ENCODE peak calls at places on chromosomes 3 and 15, in six cellular contexts. Y is keratinocyte, V is fibroblast of lung, B is PC-3, F is astrocyte, D is GM23338. E is an unnamed sample.

GRCh38 chr3:46668116-46668515 is 25.4 kb downstream of the ALS2CL start:
- DNase-seq in B (no peak), F (no peak), V (no peak), Y (no peak), D (no peak), E (no peak)

GRCh38 chr3:52434491-52435115 is 10.3 kb downstream of the SEMA3G start:
- DNase-seq in V (no peak), B (no peak), Y (no peak), F (no peak), D (no peak), E (no peak)

GRCh38 chr15:28082891-28083688 is 16.0 kb downstream of the OCA2 start:
- DNase-seq in Y (no peak), B (no peak), D (no peak), F (no peak), V (no peak), E (no peak)

GRCh38 chr3:107216711-107217110 is 160.5 kb upstream of the CCDC54 start:
- DNase-seq in V (peak), D (no peak), B (peak), Y (no peak), F (peak), E (no peak)

GRCh38 chr15:23397779-23398178 is 43.2 kb downstream of the GOLGA8S start:
- DNase-seq in F (no peak), Y (no peak), B (peak), V (no peak), D (no peak), E (no peak)

GRCh38 chr3:105351821-105352220 is 14.9 kb upstream of the ALCAM start:
- DNase-seq in B (peak), V (peak), Y (no peak), F (peak), D (no peak), E (no peak)

GRCh38 chr15:101781927-101782326 is 21.4 kb upstream of the OR4F6 start:
- DNase-seq in F (no peak), V (no peak), D (peak), Y (no peak), B (no peak), E (no peak)

GRCh38 chr3:120471643-120472042 is 20.9 kb upstream of the FSTL1 start:
- DNase-seq in F (peak), Y (no peak), D (no peak), B (peak), V (peak), E (no peak)

GRCh38 chr3:12886736-12887135 is 45.4 kb upstream of the RPL32 start:
- DNase-seq in Y (no peak), V (no peak), B (no peak), D (no peak), F (no peak), E (no peak)

GRCh38 chr3:186193534-186194450 is 84.9 kb upstream of the ETV5 start:
- DNase-seq in V (no peak), B (no peak), D (peak), Y (no peak), F (no peak), E (no peak)
- TF ChIP-seq EZH2 in V (peak), B (no peak), D (peak), Y (peak), F (peak), E (no peak)

DNA sequence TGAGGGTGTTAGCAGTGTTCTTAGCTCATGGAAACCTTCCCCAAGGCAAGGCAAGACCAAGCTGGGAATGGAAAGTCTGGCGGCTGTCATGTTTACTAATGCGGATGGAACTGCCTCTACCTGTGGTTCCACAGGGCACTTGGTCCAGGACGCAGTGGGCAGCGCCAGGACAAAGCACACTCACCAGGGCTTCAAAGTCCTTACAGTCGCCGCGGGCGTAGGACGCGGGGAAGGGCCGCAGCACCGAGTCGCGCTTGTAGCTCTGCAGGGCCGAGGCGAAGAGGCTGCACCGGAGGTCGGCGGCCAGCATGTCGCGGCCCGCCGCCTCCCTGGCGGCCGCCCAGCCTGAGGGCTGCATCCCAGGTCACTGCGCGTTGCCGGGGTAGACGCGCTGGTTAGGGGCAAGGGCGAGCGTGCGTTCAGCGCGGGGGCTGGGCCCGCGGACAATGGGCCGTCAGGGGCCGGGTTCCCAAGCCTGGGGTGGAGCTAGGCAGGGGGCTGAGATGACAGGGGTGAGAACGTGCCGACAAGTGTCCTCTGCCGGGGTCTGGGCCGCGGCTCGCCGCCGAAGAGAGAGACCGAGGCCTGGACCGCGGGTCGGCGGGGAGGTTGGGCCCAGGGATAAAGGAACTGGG is 497 bp downstream of the PARP16 start:
- DNase-seq in Y (no peak), V (peak), B (peak), F (peak), D (peak), E (peak)
- TF ChIP-seq CTCF in Y (no peak), V (no peak), B (no peak), F (no peak), D (no peak), E (no peak)

GRCh38 chr3:11509175-11510000 is 134.3 kb downstream of the VGLL4 start:
- DNase-seq in Y (no peak), D (peak), F (peak), B (peak), V (peak), E (no peak)

GRCh38 chr3:11517601-11518000 is 126.1 kb downstream of the VGLL4 start:
- DNase-seq in B (no peak), V (no peak), D (no peak), Y (no peak), F (no peak), E (no peak)

GRCh38 chr3:11513817-11514135 is 129.9 kb downstream of the VGLL4 start:
- DNase-seq in B (no peak), D (no peak), V (no peak), F (no peak), Y (no peak), E (no peak)

GRCh38 chr3:11510001-11510760 is 133.5 kb downstream of the VGLL4 start:
- DNase-seq in V (no peak), D (no peak), B (no peak), Y (no peak), F (no peak), E (no peak)

DNA sequence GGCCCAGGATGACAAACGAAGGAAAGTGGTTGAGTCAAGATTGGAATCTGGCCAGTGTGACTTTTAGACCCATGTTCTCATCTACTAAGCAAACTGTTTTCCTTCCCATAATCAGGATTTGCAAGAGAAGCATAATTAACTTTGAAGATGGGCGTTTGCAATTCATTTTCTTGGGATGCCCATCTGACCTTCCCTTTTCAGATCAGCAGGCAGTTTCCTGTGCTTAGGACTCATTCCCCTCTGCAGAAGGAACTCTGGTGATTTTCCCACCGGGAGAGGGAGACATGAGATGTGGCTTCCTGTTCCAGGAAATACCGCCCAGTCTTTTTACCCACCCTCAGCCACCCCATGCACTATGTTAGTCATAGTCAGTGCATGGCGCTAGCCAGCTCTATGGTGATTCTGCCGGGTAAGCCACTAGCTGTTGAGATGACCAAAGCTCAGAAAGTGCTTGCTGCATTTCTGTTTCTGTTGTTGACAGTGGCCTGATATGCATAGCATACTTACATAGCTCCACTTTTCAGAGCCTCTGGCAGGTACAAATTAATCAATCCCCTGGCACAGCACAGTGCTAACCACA is 129.4 kb downstream of the VGLL4 start:
- DNase-seq in Y (no peak), F (peak), V (peak), D (no peak), B (peak), E (no peak)
- H3K27ac ChIP-seq in Y (no peak), F (peak), V (peak), D (no peak), B (peak), E (no peak)

GRCh38 chr15:96415513-96416217 is 85.2 kb downstream of the NR2F2 start:
- DNase-seq in Y (no peak), V (no peak), B (no peak), D (no peak), F (no peak), E (no peak)

GRCh38 chr15:96417760-96418130 is 87.2 kb downstream of the NR2F2 start:
- DNase-seq in B (no peak), Y (no peak), F (no peak), D (no peak), V (no peak), E (no peak)

GRCh38 chr15:96416218-96416933 is 85.9 kb downstream of the NR2F2 start:
- DNase-seq in F (no peak), V (no peak), Y (no peak), D (peak), B (no peak), E (no peak)

GRCh38 chr15:96418146-96418545 is 87.6 kb downstream of the NR2F2 start:
- DNase-seq in D (no peak), F (no peak), V (no peak), B (no peak), Y (no peak), E (no peak)

GRCh38 chr15:96416934-96417759 is 86.6 kb downstream of the NR2F2 start:
- DNase-seq in B (no peak), V (peak), F (no peak), D (peak), Y (no peak), E (no peak)
- TF ChIP-seq EZH2 in B (no peak), V (peak), F (peak), D (peak), Y (peak), E (no peak)

GRCh38 chr3:17473761-17474160 is 268.7 kb downstream of the TBC1D5 start:
- DNase-seq in D (no peak), V (peak), F (no peak), Y (no peak), B (peak), E (no peak)
- TF ChIP-seq CTCF in D (no peak), V (peak), F (peak), Y (peak), B (peak), E (peak)

GRCh38 chr3:115659861-115660260 is 36.6 kb downstream of the GAP43 start:
- DNase-seq in B (no peak), F (peak), V (peak), Y (no peak), D (no peak), E (no peak)
- H3K27ac ChIP-seq in B (no peak), F (peak), V (no peak), Y (no peak), D (peak), E (no peak)

E was measured in DND-41.